ENCODE peak calls at places on chromosomes 3 and 15, in five cellular contexts. One of them, this sample, is unnamed.

GRCh38 chr15:55740981-55741591 is 1.9 kb downstream of the PRTG start:
- DNase-seq in stomach: no peak
- DNase-seq in HL-60: no peak
- DNase-seq in Peyer's patch: no peak
- DNase-seq in lower lobe of right lung: no peak
- DNase-seq in this sample: no peak

GRCh38 chr3:159640220-159640619 is 348.4 kb upstream of the IL12A start:
- DNase-seq in lower lobe of right lung: no peak
- DNase-seq in stomach: no peak
- DNase-seq in HL-60: no peak
- DNase-seq in Peyer's patch: no peak
- DNase-seq in this sample: no peak

GRCh38 chr3:73192036-73192738 is 130.7 kb downstream of the EBLN2 start:
- DNase-seq in lower lobe of right lung: no peak
- DNase-seq in Peyer's patch: no peak
- DNase-seq in stomach: no peak
- DNase-seq in HL-60: no peak
- DNase-seq in this sample: no peak

GRCh38 chr15:26971303-26972018 is 480 bp downstream of the GABRG3 start:
- DNase-seq in Peyer's patch: no peak
- DNase-seq in lower lobe of right lung: no peak
- DNase-seq in stomach: no peak
- DNase-seq in HL-60: no peak
- DNase-seq in this sample: no peak

GRCh38 chr3:81289676-81290075 is 471.8 kb downstream of the GBE1 start:
- DNase-seq in Peyer's patch: no peak
- DNase-seq in stomach: no peak
- DNase-seq in lower lobe of right lung: no peak
- DNase-seq in HL-60: no peak
- DNase-seq in this sample: no peak

GRCh38 chr3:33187368-33187634 is 31.3 kb downstream of the SUSD5 start:
- DNase-seq in HL-60: no peak
- DNase-seq in stomach: no peak
- DNase-seq in lower lobe of right lung: no peak
- DNase-seq in Peyer's patch: no peak
- DNase-seq in this sample: no peak

GRCh38 chr3:99579246-99579645 is 59.1 kb upstream of the COL8A1 start:
- DNase-seq in Peyer's patch: no peak
- DNase-seq in lower lobe of right lung: no peak
- DNase-seq in HL-60: no peak
- DNase-seq in stomach: no peak
- DNase-seq in this sample: no peak

GRCh38 chr15:72754096-72754495 is 29.5 kb downstream of the ADPGK start:
- DNase-seq in Peyer's patch: no peak
- DNase-seq in lower lobe of right lung: no peak
- DNase-seq in HL-60: no peak
- DNase-seq in stomach: no peak
- DNase-seq in this sample: no peak

GRCh38 chr3:8441969-8442559 is 59.6 kb upstream of the LMCD1 start:
- DNase-seq in Peyer's patch: no peak
- DNase-seq in stomach: no peak
- DNase-seq in lower lobe of right lung: no peak
- DNase-seq in HL-60: no peak
- DNase-seq in this sample: no peak

GRCh38 chr15:26260517-26261133 is 397.5 kb upstream of the ATP10A start:
- DNase-seq in Peyer's patch: no peak
- DNase-seq in lower lobe of right lung: no peak
- DNase-seq in stomach: no peak
- DNase-seq in HL-60: peak; percentile 5
- DNase-seq in this sample: peak; percentile 10

GRCh38 chr3:30503431-30503830 is 103.0 kb upstream of the TGFBR2 start:
- DNase-seq in Peyer's patch: no peak
- DNase-seq in stomach: no peak
- DNase-seq in lower lobe of right lung: no peak
- DNase-seq in HL-60: no peak
- DNase-seq in this sample: no peak

GRCh38 chr3:94137377-94137776 is 74.5 kb downstream of the NSUN3 start:
- DNase-seq in HL-60: no peak
- DNase-seq in lower lobe of right lung: no peak
- DNase-seq in Peyer's patch: no peak
- DNase-seq in stomach: no peak
- DNase-seq in this sample: no peak

GRCh38 chr3:43737001-43737440 is 46.3 kb downstream of the ABHD5 start:
- DNase-seq in HL-60: no peak
- DNase-seq in stomach: no peak
- DNase-seq in lower lobe of right lung: no peak
- DNase-seq in Peyer's patch: peak; percentile 50
- DNase-seq in this sample: no peak

GRCh38 chr3:29649815-29650547 is 369.1 kb downstream of the RBMS3 start:
- DNase-seq in Peyer's patch: no peak
- DNase-seq in stomach: no peak
- DNase-seq in HL-60: peak; percentile 11
- DNase-seq in lower lobe of right lung: peak; percentile 49
- DNase-seq in this sample: no peak

GRCh38 chr3:4748701-4749378 is 230.4 kb upstream of the BHLHE40 start:
- DNase-seq in Peyer's patch: no peak
- DNase-seq in lower lobe of right lung: no peak
- DNase-seq in HL-60: no peak
- DNase-seq in stomach: no peak
- DNase-seq in this sample: no peak

DNA sequence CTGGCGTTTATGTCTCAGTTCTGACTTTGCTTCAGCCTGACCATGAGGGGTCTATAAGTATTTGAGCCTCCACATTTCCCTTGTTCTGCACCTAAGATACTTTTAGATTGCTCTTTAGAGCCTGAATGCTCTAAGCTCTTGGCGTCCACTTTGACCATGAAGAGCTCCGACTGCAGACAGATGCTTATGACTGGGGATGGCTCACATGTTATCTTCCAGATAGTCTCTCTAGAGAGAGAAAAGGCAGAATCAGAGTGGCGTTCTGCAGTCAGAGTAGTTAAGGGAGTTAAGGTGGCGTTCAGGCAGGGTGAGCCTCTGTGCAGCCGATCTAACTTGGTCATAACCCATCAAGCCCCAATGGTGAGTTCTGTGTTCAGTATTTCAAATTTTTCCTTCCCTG is 487.9 kb upstream of the NR2F2 start:
- DNase-seq in stomach: no peak
- DNase-seq in HL-60: no peak
- DNase-seq in lower lobe of right lung: no peak
- DNase-seq in Peyer's patch: no peak
- DNase-seq in this sample: no peak
- H3K27ac ChIP-seq in stomach: no peak overlapping the region
- H3K27ac ChIP-seq in HL-60: no peak overlapping the region
- H3K27ac ChIP-seq in lower lobe of right lung: no peak overlapping the region
- H3K27ac ChIP-seq in Peyer's patch: no peak overlapping the region
- H3K27ac ChIP-seq in this sample: no peak overlapping the region

GRCh38 chr3:117477214-117477755 is 767.7 kb downstream of the TUSC7 start:
- DNase-seq in HL-60: no peak
- DNase-seq in stomach: no peak
- DNase-seq in lower lobe of right lung: no peak
- DNase-seq in Peyer's patch: no peak
- DNase-seq in this sample: no peak
- TF ChIP-seq CTCF in HL-60: no peak
- TF ChIP-seq CTCF in stomach: no peak
- TF ChIP-seq CTCF in lower lobe of right lung: no peak
- TF ChIP-seq CTCF in Peyer's patch: no peak
- TF ChIP-seq CTCF in this sample: no peak

GRCh38 chr3:26624209-26624775 is 1.7 kb downstream of the LRRC3B start:
- DNase-seq in HL-60: no peak
- DNase-seq in stomach: no peak
- DNase-seq in Peyer's patch: no peak
- DNase-seq in lower lobe of right lung: no peak
- DNase-seq in this sample: no peak

GRCh38 chr3:26625187-26625586 is 2.6 kb downstream of the LRRC3B start:
- DNase-seq in stomach: no peak
- DNase-seq in lower lobe of right lung: no peak
- DNase-seq in Peyer's patch: no peak
- DNase-seq in HL-60: no peak
- DNase-seq in this sample: no peak

GRCh38 chr3:26628915-26629314 is 6.3 kb downstream of the LRRC3B start:
- DNase-seq in Peyer's patch: no peak
- DNase-seq in lower lobe of right lung: no peak
- DNase-seq in stomach: no peak
- DNase-seq in HL-60: no peak
- DNase-seq in this sample: no peak

GRCh38 chr3:26623409-26624208 is 1.0 kb downstream of the LRRC3B start:
- DNase-seq in stomach: no peak
- DNase-seq in lower lobe of right lung: peak; percentile 41
- DNase-seq in HL-60: no peak
- DNase-seq in Peyer's patch: no peak
- DNase-seq in this sample: no peak

GRCh38 chr3:26627080-26627479 is 4.5 kb downstream of the LRRC3B start:
- DNase-seq in stomach: no peak
- DNase-seq in lower lobe of right lung: no peak
- DNase-seq in HL-60: no peak
- DNase-seq in Peyer's patch: no peak
- DNase-seq in this sample: no peak
- H3K27me3 ChIP-seq in stomach: peaks cover 30% of the 10 kb centered on the region
- H3K27me3 ChIP-seq in lower lobe of right lung: peaks cover 32% of the 10 kb centered on the region
- H3K27me3 ChIP-seq in HL-60: peaks cover 16% of the 10 kb centered on the region
- H3K27me3 ChIP-seq in Peyer's patch: no peaks in the 10 kb centered on the region
- H3K27me3 ChIP-seq in this sample: peaks cover 23% of the 10 kb centered on the region

GRCh38 chr3:197809356-197810020 is 18.4 kb downstream of the LRCH3 start:
- DNase-seq in Peyer's patch: no peak
- DNase-seq in HL-60: no peak
- DNase-seq in stomach: no peak
- DNase-seq in lower lobe of right lung: no peak
- DNase-seq in this sample: no peak
- H3K27ac ChIP-seq in Peyer's patch: peak overlapping the region; percentile 38
- H3K27ac ChIP-seq in HL-60: no peak overlapping the region
- H3K27ac ChIP-seq in stomach: peak overlapping the region; percentile 50
- H3K27ac ChIP-seq in lower lobe of right lung: no peak overlapping the region
- H3K27ac ChIP-seq in this sample: no peak overlapping the region

GRCh38 chr3:116757310-116757709 is 47.7 kb downstream of the TUSC7 start:
- DNase-seq in stomach: no peak
- DNase-seq in HL-60: no peak
- DNase-seq in lower lobe of right lung: no peak
- DNase-seq in Peyer's patch: no peak
- DNase-seq in this sample: no peak

GRCh38 chr3:116759316-116759715 is 49.7 kb downstream of the TUSC7 start:
- DNase-seq in stomach: no peak
- DNase-seq in Peyer's patch: no peak
- DNase-seq in lower lobe of right lung: no peak
- DNase-seq in HL-60: no peak
- DNase-seq in this sample: no peak
- TF ChIP-seq CTCF in stomach: no peak
- TF ChIP-seq CTCF in Peyer's patch: no peak
- TF ChIP-seq CTCF in lower lobe of right lung: no peak
- TF ChIP-seq CTCF in HL-60: no peak
- TF ChIP-seq CTCF in this sample: no peak

GRCh38 chr15:69699096-69699495 is 246.5 kb downstream of the RPLP1 start:
- DNase-seq in Peyer's patch: no peak
- DNase-seq in HL-60: no peak
- DNase-seq in stomach: no peak
- DNase-seq in lower lobe of right lung: no peak
- DNase-seq in this sample: no peak
- H3K27me3 ChIP-seq in Peyer's patch: no peaks in the 10 kb centered on the region
- H3K27me3 ChIP-seq in HL-60: no peaks in the 10 kb centered on the region
- H3K27me3 ChIP-seq in stomach: no peaks in the 10 kb centered on the region
- H3K27me3 ChIP-seq in lower lobe of right lung: no peaks in the 10 kb centered on the region
- H3K27me3 ChIP-seq in this sample: no peaks in the 10 kb centered on the region

GRCh38 chr3:125115640-125116039 is 59.8 kb upstream of the HEG1 start:
- DNase-seq in HL-60: no peak
- DNase-seq in Peyer's patch: no peak
- DNase-seq in stomach: no peak
- DNase-seq in lower lobe of right lung: no peak
- DNase-seq in this sample: no peak
- H3K27ac ChIP-seq in HL-60: no peak overlapping the region
- H3K27ac ChIP-seq in Peyer's patch: no peak overlapping the region
- H3K27ac ChIP-seq in stomach: no peak overlapping the region
- H3K27ac ChIP-seq in lower lobe of right lung: peak overlapping the region; percentile 54
- H3K27ac ChIP-seq in this sample: no peak overlapping the region

This sample was measured in CD4-positive, alpha-beta T cell.